ENCODE peak calls at places on chromosomes 6 and 20, in six cellular contexts. A, H, G, S, Z and M are unnamed samples.

GRCh38 chr6:11043552-11043960 is 549 bp downstream of the ELOVL2 start:
- DNase-seq in A (no peak), H (no peak), G (no peak), S (no peak), Z (no peak), M (no peak)

GRCh38 chr6:139568956-139569538 is 194.6 kb upstream of the CITED2 start:
- DNase-seq in A (no peak), H (peak), G (no peak), S (peak), Z (peak), M (no peak)

GRCh38 chr20:35306931-35307517 is 14.8 kb upstream of the FAM83C start:
- DNase-seq in A (no peak), H (peak), G (no peak), S (peak), Z (peak), M (no peak)

GRCh38 chr6:169991913-169992312 is 240.5 kb downstream of the ERMARD start:
- DNase-seq in A (peak), H (no peak), G (no peak), S (no peak), Z (no peak), M (no peak)

GRCh38 chr6:29619578-29619977 is 13.4 kb downstream of the GABBR1 start:
- DNase-seq in A (no peak), H (no peak), G (no peak), S (no peak), Z (no peak), M (no peak)

GRCh38 chr6:25413506-25413905 is 134.3 kb downstream of the CARMIL1 start:
- DNase-seq in A (no peak), H (peak), G (no peak), S (peak), Z (no peak), M (no peak)

GRCh38 chr6:45647341-45648138 is 269.8 kb upstream of the SUPT3H start:
- DNase-seq in A (no peak), H (no peak), G (no peak), S (no peak), Z (no peak), M (no peak)

GRCh38 chr20:45589725-45590124 is 10.6 kb upstream of the WFDC8 start:
- DNase-seq in A (no peak), H (peak), G (no peak), S (no peak), Z (no peak), M (no peak)

GRCh38 chr6:366972-367794 is 24.4 kb upstream of the IRF4 start:
- DNase-seq in A (no peak), H (no peak), G (no peak), S (no peak), Z (no peak), M (peak)

GRCh38 chr6:19891446-19891845 is 54.3 kb downstream of the ID4 start:
- DNase-seq in A (no peak), H (no peak), G (no peak), S (no peak), Z (no peak), M (no peak)

GRCh38 chr6:158500016-158500735 is 59.7 kb upstream of the TMEM181 start:
- DNase-seq in A (no peak), H (no peak), G (no peak), S (peak), Z (peak), M (no peak)

GRCh38 chr20:63094767-63095499 is 88.2 kb upstream of the BHLHE23 start:
- DNase-seq in A (no peak), H (no peak), G (no peak), S (no peak), Z (no peak), M (peak)

GRCh38 chr6:9103876-9104521 is 668.7 kb upstream of the SLC35B3 start:
- DNase-seq in A (no peak), H (no peak), G (no peak), S (no peak), Z (no peak), M (no peak)

GRCh38 chr6:44416103-44416502 is 28.6 kb downstream of the CDC5L start:
- DNase-seq in A (no peak), H (peak), G (no peak), S (peak), Z (peak), M (no peak)

GRCh38 chr6:56091159-56091869 is 156.1 kb downstream of the COL21A1 start:
- DNase-seq in A (no peak), H (peak), G (no peak), S (peak), Z (peak), M (no peak)

GRCh38 chr20:58597021-58597940 is 53.8 kb upstream of the STX16 start:
- DNase-seq in A (peak), H (peak), G (no peak), S (peak), Z (peak), M (no peak)

GRCh38 chr6:16135078-16135477 is 6.2 kb downstream of the MYLIP start:
- DNase-seq in A (no peak), H (peak), G (no peak), S (no peak), Z (no peak), M (no peak)

GRCh38 chr20:1841554-1842140 is 53.6 kb upstream of the SIRPA start:
- DNase-seq in A (peak), H (no peak), G (no peak), S (no peak), Z (peak), M (no peak)

GRCh38 chr20:58461899-58462298 is 53.3 kb downstream of the APCDD1L start:
- DNase-seq in A (no peak), H (no peak), G (no peak), S (peak), Z (no peak), M (no peak)

GRCh38 chr6:84448331-84448730 is 220.9 kb upstream of the CEP162 start:
- DNase-seq in A (no peak), H (no peak), G (no peak), S (no peak), Z (no peak), M (no peak)

GRCh38 chr6:76677017-76677416 is 604.6 kb upstream of the IMPG1 start:
- DNase-seq in A (no peak), H (no peak), G (no peak), S (no peak), Z (no peak), M (no peak)

GRCh38 chr6:76681781-76682180 is 609.3 kb upstream of the IMPG1 start:
- DNase-seq in A (no peak), H (peak), G (no peak), S (no peak), Z (peak), M (no peak)

GRCh38 chr6:76683985-76684384 is 611.5 kb upstream of the IMPG1 start:
- DNase-seq in A (no peak), H (no peak), G (no peak), S (no peak), Z (no peak), M (no peak)

GRCh38 chr6:76684881-76685280 is 612.4 kb upstream of the IMPG1 start:
- DNase-seq in A (no peak), H (no peak), G (no peak), S (no peak), Z (peak), M (no peak)

DNA sequence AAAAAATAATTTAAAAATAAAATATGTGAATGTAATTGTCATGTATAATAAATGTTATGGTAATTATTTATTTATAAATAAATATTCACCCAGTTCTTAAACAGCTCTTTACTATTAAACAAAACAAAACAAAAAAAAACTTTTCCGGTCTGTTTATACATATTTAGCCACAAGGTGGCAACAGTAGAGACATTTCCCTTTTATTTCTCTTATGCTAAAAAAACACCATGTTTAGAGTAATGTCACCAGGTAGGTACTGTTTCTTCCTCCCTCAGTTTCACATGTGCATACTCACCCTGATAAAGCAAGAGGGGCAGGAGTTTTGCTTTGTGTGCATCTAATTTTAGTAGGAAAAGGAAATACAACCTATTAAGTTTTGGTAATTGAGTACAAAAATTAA is 610.4 kb upstream of the IMPG1 start:
- DNase-seq in A (no peak), H (peak), G (no peak), S (no peak), Z (peak), M (no peak)
- TF ChIP-seq CTCF in A (no peak), H (peak), G (peak), S (peak), Z (no peak), M (peak)

DNA sequence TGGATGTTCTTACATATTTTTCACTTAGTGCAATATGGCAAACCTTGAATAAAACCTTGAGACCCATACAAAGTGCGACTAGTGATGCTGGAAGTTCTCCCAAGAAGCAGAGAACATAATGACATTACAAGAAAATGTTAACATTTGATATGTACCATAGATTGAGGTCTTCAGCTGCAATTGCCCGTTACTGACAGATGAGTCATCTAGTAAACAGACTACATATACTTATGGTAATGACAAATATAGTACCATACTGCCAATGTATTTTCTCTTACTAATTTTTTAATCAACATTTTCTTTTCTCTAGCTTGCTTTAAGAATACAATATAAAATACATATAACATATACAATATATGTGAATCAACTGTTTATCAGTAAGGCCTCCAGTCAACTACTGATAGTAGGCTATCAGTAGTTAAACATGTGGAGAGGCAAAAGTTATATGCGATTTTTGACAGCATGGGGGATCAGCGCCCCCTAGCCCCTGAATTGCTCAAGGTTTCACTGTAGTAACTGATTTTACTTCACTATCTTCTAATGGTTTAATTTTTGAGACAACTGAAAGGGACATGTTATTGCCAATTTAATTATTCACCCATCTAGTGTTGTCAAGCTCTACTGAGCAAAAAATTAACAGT is 166.7 kb upstream of the ADGRB3 start:
- DNase-seq in A (no peak), H (no peak), G (no peak), S (no peak), Z (peak), M (no peak)
- TF ChIP-seq CTCF in A (no peak), H (no peak), G (no peak), S (peak), Z (peak), M (peak)

GRCh38 chr6:41025966-41026365 is 13.1 kb downstream of the UNC5CL start:
- DNase-seq in A (no peak), H (no peak), G (no peak), S (no peak), Z (no peak), M (no peak)

GRCh38 chr6:41017663-41018062 is 21.4 kb downstream of the UNC5CL start:
- DNase-seq in A (no peak), H (no peak), G (no peak), S (no peak), Z (no peak), M (no peak)

GRCh38 chr6:41023114-41023513 is 15.9 kb downstream of the UNC5CL start:
- DNase-seq in A (no peak), H (no peak), G (no peak), S (no peak), Z (no peak), M (no peak)

GRCh38 chr6:41022294-41022693 is 16.7 kb downstream of the UNC5CL start:
- DNase-seq in A (no peak), H (peak), G (no peak), S (peak), Z (peak), M (no peak)

GRCh38 chr6:41021832-41022231 is 17.2 kb downstream of the UNC5CL start:
- DNase-seq in A (no peak), H (peak), G (no peak), S (peak), Z (peak), M (no peak)
- TF ChIP-seq CTCF in A (no peak), H (peak), G (no peak), S (peak), Z (no peak), M (peak)

GRCh38 chr6:34423254-34423653 is 2.6 kb downstream of the RPS10 start:
- DNase-seq in A (no peak), H (peak), G (no peak), S (peak), Z (peak), M (no peak)

GRCh38 chr6:34424200-34425131 is 1.4 kb downstream of the RPS10 start:
- DNase-seq in A (no peak), H (no peak), G (no peak), S (no peak), Z (no peak), M (no peak)

GRCh38 chr6:34425132-34425497 is 754 bp downstream of the RPS10 start:
- DNase-seq in A (no peak), H (peak), G (no peak), S (peak), Z (peak), M (no peak)

DNA sequence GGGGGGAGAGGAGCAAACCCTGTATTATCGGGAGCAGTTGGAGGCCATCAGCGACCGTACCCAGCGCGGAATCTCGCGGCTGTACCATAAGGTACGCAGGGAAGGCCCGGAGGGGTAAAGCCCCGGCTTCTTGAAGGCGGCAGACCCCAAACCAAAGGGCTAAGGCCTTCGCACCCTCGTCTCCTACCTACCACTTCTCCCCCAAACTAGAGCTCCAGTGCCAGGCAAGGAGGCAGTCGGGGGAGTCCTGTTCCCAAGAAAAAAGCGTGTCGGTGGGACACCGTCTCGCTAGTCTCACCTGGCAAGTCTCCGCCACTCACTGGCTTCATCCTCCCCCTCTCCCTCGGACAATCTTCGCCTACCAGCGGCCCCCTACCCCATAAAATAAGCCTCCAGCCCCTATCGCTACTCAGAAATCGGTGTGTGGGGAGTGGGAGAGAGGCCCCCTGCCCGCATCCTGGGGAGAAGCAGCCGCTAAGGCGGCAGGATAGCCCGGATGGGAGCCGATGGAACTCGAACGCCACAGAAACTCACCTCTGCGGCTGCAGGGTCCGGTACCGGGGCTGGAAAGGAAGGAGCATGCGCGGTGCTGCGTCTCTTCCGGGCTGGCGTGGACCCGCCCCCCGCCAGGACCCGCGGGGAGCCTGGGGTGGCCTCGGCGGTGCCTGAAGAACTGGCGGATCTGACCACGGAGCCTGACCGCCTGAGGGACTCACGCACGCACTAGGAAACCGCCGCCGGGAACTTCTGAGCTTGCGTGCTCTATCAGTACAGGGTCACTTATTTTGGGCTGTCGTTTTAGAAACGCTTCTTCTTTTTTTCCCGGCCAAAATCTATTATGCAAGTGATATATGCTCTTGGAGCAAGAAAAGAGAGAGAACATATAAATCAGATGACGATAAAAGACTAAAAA is at the start of gene RPS10:
- DNase-seq in A (peak), H (peak), G (peak), S (peak), Z (peak), M (peak)
- TF ChIP-seq CTCF in A (no peak), H (no peak), G (no peak), S (no peak), Z (no peak), M (peak)

DNA sequence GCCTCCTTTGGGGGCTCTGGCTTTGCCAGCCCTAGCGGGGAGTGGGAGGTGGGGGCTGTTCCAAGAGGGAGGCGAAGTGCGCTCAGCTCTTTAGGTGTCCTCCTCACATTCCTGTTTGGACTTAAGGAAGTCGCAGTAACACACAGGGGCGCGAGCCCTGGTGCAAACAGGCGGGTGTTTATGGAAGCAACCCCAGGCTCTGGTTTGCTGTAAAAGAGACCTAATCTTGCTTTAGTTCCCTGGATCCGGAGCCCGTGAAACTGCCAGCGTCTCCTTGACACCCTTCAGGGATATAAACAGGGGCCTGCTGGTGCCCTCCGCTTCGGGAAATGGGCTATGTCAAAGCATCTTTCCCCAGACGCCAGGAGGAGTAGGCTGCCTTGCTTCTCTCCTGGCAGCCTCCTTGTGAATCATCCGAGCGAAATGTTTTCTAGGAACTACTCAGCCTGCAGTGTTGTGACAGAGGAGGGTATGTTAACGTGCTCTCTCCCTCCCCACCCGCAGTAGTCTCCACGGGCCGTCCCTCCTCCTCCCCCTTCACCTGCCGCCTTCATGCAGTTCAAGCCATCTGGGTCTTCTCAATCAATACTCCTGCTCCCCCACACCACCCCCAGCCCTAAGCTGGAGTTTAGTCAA is 168.0 kb upstream of the LRFN2 start:
- DNase-seq in A (peak), H (peak), G (no peak), S (peak), Z (peak), M (no peak)
- TF ChIP-seq CTCF in A (no peak), H (no peak), G (no peak), S (no peak), Z (peak), M (no peak)

GRCh38 chr6:165889636-165890403 is 226.8 kb upstream of the PDE10A start:
- DNase-seq in A (no peak), H (peak), G (no peak), S (peak), Z (peak), M (no peak)
- TF ChIP-seq CTCF in A (peak), H (peak), G (no peak), S (peak), Z (peak), M (peak)

DNA sequence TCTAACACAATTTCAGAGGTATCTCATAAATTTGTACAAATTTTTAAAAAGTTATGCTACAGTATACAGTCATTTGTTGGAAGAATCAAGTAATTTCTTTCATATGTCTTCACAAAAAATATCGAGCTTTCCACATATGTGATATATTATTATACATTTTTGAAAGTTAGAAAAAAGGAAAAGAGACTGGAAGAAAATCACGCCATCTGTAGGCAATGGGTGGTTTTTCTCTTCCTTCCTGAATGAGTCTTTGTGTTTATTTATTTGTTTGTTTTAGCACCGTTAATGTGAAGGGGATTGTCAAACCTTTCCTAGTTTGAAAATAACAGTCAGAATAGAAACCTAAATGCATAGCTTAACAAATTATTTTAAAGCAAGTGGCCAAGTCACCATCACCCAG is 130.6 kb downstream of the SYNDIG1 start:
- DNase-seq in A (no peak), H (no peak), G (no peak), S (no peak), Z (no peak), M (no peak)
- TF ChIP-seq CTCF in A (no peak), H (no peak), G (no peak), S (no peak), Z (no peak), M (peak)

GRCh38 chr6:118968416-118968815 is 33.5 kb upstream of the MCM9 start:
- DNase-seq in A (no peak), H (peak), G (no peak), S (no peak), Z (peak), M (no peak)
- TF ChIP-seq CTCF in A (peak), H (peak), G (no peak), S (no peak), Z (no peak), M (peak)